ENCODE peak calls at places on chromosomes 7 and 10, in eight cellular contexts. Q, W, B, V, Y, K, O and M are unnamed samples.
A peak's percentile ranks its signal among the peaks of the same experiment; 100 is the strongest.

GRCh38 chr10:49174261-49174925 is 13.8 kb downstream of the TMEM273 start:
- DNase-seq in W (no peak), B (no peak), Y (peak; percentile 21), Q (no peak), V (no peak), K (no peak), O (no peak), M (peak; percentile 45)

GRCh38 chr10:76583711-76584161 is 1053.9 kb downstream of the KCNMA1 start:
- DNase-seq in W (no peak), B (peak; percentile 38), K (no peak), O (no peak), Y (no peak), V (no peak), Q (no peak), M (no peak)

GRCh38 chr7:27225005-27225934 is 17.3 kb upstream of the EVX1 start:
- DNase-seq in Y (peak; percentile 28), Q (no peak), V (no peak), K (no peak), O (no peak), B (no peak), W (no peak), M (peak; percentile 69)

GRCh38 chr7:5543361-5543760 is 119.7 kb upstream of the TNRC18 start:
- DNase-seq in W (no peak), K (no peak), B (no peak), V (no peak), O (no peak), Y (peak; percentile 68), Q (no peak), M (no peak)

GRCh38 chr7:23394828-23395227 is 75.5 kb downstream of the IGF2BP3 start:
- DNase-seq in O (no peak), K (no peak), Q (no peak), Y (no peak), B (no peak), W (no peak), V (no peak), M (no peak)

GRCh38 chr10:90871761-90872647 is at the start of gene RPP30:
- DNase-seq in O (peak; percentile 67), V (peak; percentile 88), W (peak; percentile 85), Q (peak; percentile 82), Y (peak; percentile 92), B (peak; percentile 89), K (peak; percentile 82), M (peak; percentile 84)

GRCh38 chr7:111138196-111138569 is 47.3 kb downstream of the LRRN3 start:
- DNase-seq in O (no peak), K (peak; percentile 7), Y (peak; percentile 94), W (peak; percentile 24), V (peak; percentile 20), B (no peak), Q (no peak), M (no peak)

GRCh38 chr10:62651341-62651740 is 153.2 kb upstream of the ADO start:
- DNase-seq in Q (no peak), W (no peak), Y (no peak), K (no peak), V (no peak), O (no peak), B (no peak), M (no peak)

GRCh38 chr7:115216652-115217051 is 294.8 kb downstream of the MDFIC start:
- DNase-seq in O (no peak), W (no peak), V (no peak), K (no peak), Y (no peak), Q (no peak), B (no peak), M (no peak)

DNA sequence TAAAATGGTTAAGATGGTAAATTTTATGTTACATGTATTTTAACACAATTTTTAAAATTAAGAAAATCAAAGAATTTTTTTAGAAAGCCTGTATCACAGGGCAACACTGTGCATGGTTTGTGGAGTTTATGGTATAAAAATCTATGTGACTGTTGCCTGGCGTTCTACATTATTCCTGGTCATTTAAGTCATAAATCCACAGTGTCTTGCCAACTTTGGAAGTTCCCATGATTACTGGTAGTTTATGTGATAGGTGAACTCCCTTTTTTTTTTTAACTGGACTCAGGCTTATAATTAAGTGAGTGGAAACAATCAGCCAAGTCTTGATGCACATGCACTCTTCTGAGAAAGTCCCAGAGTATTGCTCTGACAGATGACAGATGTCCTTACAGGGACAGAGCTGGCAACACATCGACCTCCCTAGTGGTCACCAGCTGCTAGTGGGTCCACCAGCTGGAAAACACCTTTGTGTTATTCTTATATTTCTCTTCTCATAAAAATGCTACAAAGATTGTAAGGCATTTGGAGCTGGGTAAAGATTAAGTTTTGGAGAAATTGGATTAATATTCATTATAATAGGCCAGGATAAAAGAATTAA is 8.8 kb upstream of the STN1 start:
- DNase-seq in Q (no peak), O (no peak), K (no peak), V (no peak), W (no peak), Y (no peak), B (no peak), M (no peak)
- TF ChIP-seq CTCF in Q (no peak), O (no peak), K (no peak), V (no peak), W (no peak), Y (no peak), B (no peak), M (peak; percentile 60)

GRCh38 chr7:47102442-47102841 is 479.5 kb downstream of the TNS3 start:
- DNase-seq in O (no peak), W (no peak), Q (no peak), B (no peak), K (no peak), Y (no peak), V (no peak), M (no peak)

GRCh38 chr7:47103498-47104205 is 478.3 kb downstream of the TNS3 start:
- DNase-seq in Q (no peak), Y (no peak), W (no peak), O (no peak), K (no peak), V (no peak), B (no peak), M (no peak)

GRCh38 chr7:47104206-47104549 is 477.7 kb downstream of the TNS3 start:
- DNase-seq in Q (no peak), V (no peak), Y (no peak), B (no peak), K (no peak), W (no peak), O (no peak), M (no peak)

GRCh38 chr7:47100148-47100547 is 481.8 kb downstream of the TNS3 start:
- DNase-seq in K (no peak), W (no peak), Q (no peak), Y (no peak), O (no peak), B (no peak), V (no peak), M (no peak)

DNA sequence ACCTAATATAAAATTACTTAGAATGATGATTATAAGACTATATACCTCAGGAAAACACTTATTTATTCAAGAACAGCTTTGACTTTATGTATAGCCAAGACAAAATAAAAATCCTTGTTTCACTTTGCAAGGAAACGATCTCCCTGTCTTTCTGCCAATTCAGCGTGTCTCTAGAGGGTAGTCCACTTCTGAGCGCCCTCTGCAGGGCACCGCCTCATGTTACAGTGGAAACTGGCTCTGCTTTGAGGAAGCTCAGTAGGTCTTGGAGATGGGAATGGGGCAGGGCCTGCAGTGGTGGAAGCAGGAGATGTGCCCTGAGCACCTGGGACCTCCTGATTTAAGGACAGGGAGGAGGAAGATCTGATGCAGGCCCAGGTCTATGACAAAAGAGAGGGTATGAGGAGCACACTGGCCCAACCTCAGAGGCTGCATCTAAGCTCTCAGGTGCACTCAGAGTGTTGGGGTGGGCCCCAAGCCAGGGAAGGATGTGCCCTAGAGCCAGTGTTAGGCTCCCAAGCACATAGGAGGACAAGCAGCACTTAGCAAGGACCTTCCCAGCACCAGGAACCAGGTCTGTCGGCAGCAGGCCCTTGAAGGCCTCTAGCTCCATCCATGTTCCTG is 481.0 kb downstream of the TNS3 start:
- DNase-seq in K (no peak), B (peak; percentile 45), Y (peak; percentile 75), O (peak; percentile 47), W (peak; percentile 35), V (no peak), Q (peak; percentile 61), M (no peak)
- TF ChIP-seq CTCF in K (peak; percentile 41), B (peak; percentile 68), Y (peak; percentile 40), O (peak; percentile 65), W (peak; percentile 65), V (no peak), Q (peak; percentile 16), M (peak; percentile 73)

GRCh38 chr7:112965506-112965905 is 121.1 kb downstream of the GPR85 start:
- DNase-seq in W (no peak), Q (no peak), Y (no peak), K (no peak), V (no peak), O (no peak), B (no peak), M (no peak)

GRCh38 chr7:112969946-112970345 is 116.7 kb downstream of the GPR85 start:
- DNase-seq in O (no peak), V (no peak), Y (no peak), B (no peak), Q (no peak), K (no peak), W (no peak), M (no peak)

GRCh38 chr7:112970771-112971170 is 115.9 kb downstream of the GPR85 start:
- DNase-seq in Y (no peak), W (no peak), K (no peak), Q (no peak), B (no peak), O (no peak), V (no peak), M (no peak)
- TF ChIP-seq CTCF in Y (no peak), W (peak; percentile 37), K (no peak), Q (no peak), B (no peak), O (peak; percentile 12), V (no peak), M (peak; percentile 38)

GRCh38 chr7:13050703-13051102 is 363.3 kb downstream of the ARL4A start:
- DNase-seq in O (no peak), Y (no peak), Q (no peak), B (peak; percentile 15), W (no peak), K (no peak), V (no peak), M (no peak)

GRCh38 chr7:13042605-13043236 is 355.3 kb downstream of the ARL4A start:
- DNase-seq in K (no peak), O (no peak), W (no peak), V (no peak), B (peak; percentile 34), Q (no peak), Y (no peak), M (no peak)

GRCh38 chr7:13044309-13044708 is 356.9 kb downstream of the ARL4A start:
- DNase-seq in B (no peak), W (no peak), K (no peak), Q (no peak), O (no peak), V (no peak), Y (no peak), M (no peak)

GRCh38 chr7:13049946-13050345 is 362.5 kb downstream of the ARL4A start:
- DNase-seq in O (no peak), B (no peak), V (no peak), W (no peak), Q (no peak), Y (no peak), K (no peak), M (no peak)

DNA sequence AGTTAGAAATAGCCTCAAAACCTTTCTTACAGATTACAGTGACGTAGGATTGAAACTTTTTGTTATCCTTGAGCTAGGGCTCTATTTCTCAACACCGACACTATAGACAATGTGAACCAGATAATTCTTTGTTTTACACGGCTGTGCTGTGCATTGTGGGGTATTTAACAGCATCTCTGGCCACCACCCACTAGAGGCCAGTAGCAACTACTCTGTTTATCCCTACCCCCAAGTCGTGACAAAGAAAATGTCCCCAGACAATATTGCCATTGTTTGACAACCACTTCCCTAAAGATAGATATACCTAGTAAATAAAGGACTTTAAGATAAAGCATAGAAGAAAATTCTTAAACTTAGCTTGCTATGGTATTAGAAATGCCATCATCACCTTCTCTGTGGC is 359.6 kb downstream of the ARL4A start:
- DNase-seq in K (no peak), Q (no peak), Y (no peak), B (no peak), W (no peak), O (no peak), V (no peak), M (no peak)
- TF ChIP-seq CTCF in K (no peak), Q (no peak), Y (no peak), B (no peak), W (no peak), O (no peak), V (no peak), M (no peak)